ENCODE peak calls at places on chromosomes 13 and 19, in ten cellular contexts. One of them, this sample, is unnamed. For H3K36me3, the result is how much of the 10 kb centered on the place peaks cover.

GRCh38 chr13:92806215-92806614 is 420.4 kb upstream of the GPC6 start:
- DNase-seq in left ventricle myocardium inferior: no peak
- DNase-seq in mucosa of descending colon: no peak
- DNase-seq in uterus: no peak
- DNase-seq in Peyer's patch: no peak
- DNase-seq in astrocyte: peak
- DNase-seq in heart right ventricle: no peak
- DNase-seq in brain microvascular endothelial cell: no peak
- DNase-seq in transverse colon: no peak
- DNase-seq in tibial nerve: no peak
- DNase-seq in this sample: peak

GRCh38 chr13:45751882-45752281 is 49.8 kb downstream of the CBY2 start:
- DNase-seq in left ventricle myocardium inferior: no peak
- DNase-seq in mucosa of descending colon: no peak
- DNase-seq in uterus: no peak
- DNase-seq in Peyer's patch: no peak
- DNase-seq in astrocyte: no peak
- DNase-seq in heart right ventricle: no peak
- DNase-seq in brain microvascular endothelial cell: no peak
- DNase-seq in transverse colon: no peak
- DNase-seq in tibial nerve: no peak
- DNase-seq in this sample: no peak

GRCh38 chr19:29520390-29520789 is 5.4 kb upstream of the VSTM2B start:
- DNase-seq in left ventricle myocardium inferior: no peak
- DNase-seq in mucosa of descending colon: no peak
- DNase-seq in uterus: no peak
- DNase-seq in Peyer's patch: no peak
- DNase-seq in astrocyte: no peak
- DNase-seq in heart right ventricle: no peak
- DNase-seq in brain microvascular endothelial cell: no peak
- DNase-seq in transverse colon: no peak
- DNase-seq in tibial nerve: no peak
- DNase-seq in this sample: no peak

GRCh38 chr13:114049026-114049425 is 75.2 kb upstream of the C13orf46 start:
- DNase-seq in left ventricle myocardium inferior: no peak
- DNase-seq in mucosa of descending colon: peak
- DNase-seq in uterus: no peak
- DNase-seq in Peyer's patch: no peak
- DNase-seq in astrocyte: no peak
- DNase-seq in heart right ventricle: no peak
- DNase-seq in brain microvascular endothelial cell: no peak
- DNase-seq in transverse colon: peak
- DNase-seq in tibial nerve: no peak
- DNase-seq in this sample: no peak

GRCh38 chr13:102825921-102826706 is 19.7 kb upstream of the ERCC5 start:
- DNase-seq in left ventricle myocardium inferior: no peak
- DNase-seq in mucosa of descending colon: no peak
- DNase-seq in uterus: no peak
- DNase-seq in Peyer's patch: no peak
- DNase-seq in astrocyte: peak
- DNase-seq in heart right ventricle: no peak
- DNase-seq in brain microvascular endothelial cell: peak
- DNase-seq in transverse colon: no peak
- DNase-seq in tibial nerve: no peak
- DNase-seq in this sample: peak

GRCh38 chr19:4343845-4344713 is 717 bp downstream of the MPND start:
- DNase-seq in left ventricle myocardium inferior: no peak
- DNase-seq in mucosa of descending colon: peak
- DNase-seq in uterus: peak
- DNase-seq in Peyer's patch: no peak
- DNase-seq in astrocyte: no peak
- DNase-seq in heart right ventricle: no peak
- DNase-seq in brain microvascular endothelial cell: no peak
- DNase-seq in transverse colon: no peak
- DNase-seq in tibial nerve: no peak
- DNase-seq in this sample: no peak

GRCh38 chr19:41541990-41542584 is 33.9 kb upstream of the CEACAM21 start:
- DNase-seq in left ventricle myocardium inferior: peak
- DNase-seq in mucosa of descending colon: peak
- DNase-seq in uterus: peak
- DNase-seq in Peyer's patch: peak
- DNase-seq in astrocyte: no peak
- DNase-seq in heart right ventricle: peak
- DNase-seq in brain microvascular endothelial cell: peak
- DNase-seq in transverse colon: peak
- DNase-seq in tibial nerve: peak
- DNase-seq in this sample: peak

GRCh38 chr13:23905766-23906165 is 8.5 kb upstream of the C1QTNF9B start:
- DNase-seq in left ventricle myocardium inferior: no peak
- DNase-seq in mucosa of descending colon: no peak
- DNase-seq in uterus: no peak
- DNase-seq in Peyer's patch: no peak
- DNase-seq in astrocyte: peak
- DNase-seq in heart right ventricle: no peak
- DNase-seq in brain microvascular endothelial cell: no peak
- DNase-seq in transverse colon: no peak
- DNase-seq in tibial nerve: no peak
- DNase-seq in this sample: no peak

GRCh38 chr13:51729853-51730553 is 74.0 kb downstream of the DHRS12 start:
- DNase-seq in left ventricle myocardium inferior: no peak
- DNase-seq in mucosa of descending colon: no peak
- DNase-seq in uterus: peak
- DNase-seq in Peyer's patch: no peak
- DNase-seq in astrocyte: peak
- DNase-seq in heart right ventricle: no peak
- DNase-seq in brain microvascular endothelial cell: peak
- DNase-seq in transverse colon: peak
- DNase-seq in tibial nerve: no peak
- DNase-seq in this sample: peak

DNA sequence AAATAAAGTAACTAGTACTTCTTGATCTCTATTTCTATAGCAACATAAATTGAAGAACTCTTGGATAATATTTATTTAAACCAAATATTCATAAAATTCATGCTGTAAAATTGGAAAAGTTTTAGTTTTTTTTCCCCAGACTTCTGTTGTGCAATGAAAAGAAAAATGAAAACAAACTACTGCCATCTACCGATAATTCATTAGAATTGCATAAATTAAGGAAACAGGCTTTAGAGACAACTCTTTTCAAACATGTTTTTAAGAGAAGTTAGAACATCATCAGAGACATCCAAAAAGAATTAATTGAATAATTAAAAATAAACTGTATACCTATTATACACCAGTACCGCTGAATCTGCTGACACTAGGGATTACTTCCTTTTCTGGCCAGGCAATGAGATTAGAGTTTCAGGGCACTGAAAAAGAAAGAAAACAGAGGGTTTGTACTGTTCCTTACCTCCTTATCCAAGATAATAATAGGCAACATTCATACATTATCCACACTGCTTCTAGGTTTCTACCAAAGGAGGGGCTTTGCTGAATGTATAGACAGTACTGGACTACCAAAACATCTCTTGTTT is 4.9 kb downstream of the CCDC122 start:
- DNase-seq in left ventricle myocardium inferior: no peak
- DNase-seq in mucosa of descending colon: no peak
- DNase-seq in uterus: no peak
- DNase-seq in Peyer's patch: no peak
- DNase-seq in astrocyte: no peak
- DNase-seq in heart right ventricle: no peak
- DNase-seq in brain microvascular endothelial cell: no peak
- DNase-seq in transverse colon: no peak
- DNase-seq in tibial nerve: no peak
- DNase-seq in this sample: peak
- TF ChIP-seq CTCF in left ventricle myocardium inferior: peak
- TF ChIP-seq CTCF in mucosa of descending colon: peak
- TF ChIP-seq CTCF in uterus: peak
- TF ChIP-seq CTCF in Peyer's patch: peak
- TF ChIP-seq CTCF in astrocyte: peak
- TF ChIP-seq CTCF in heart right ventricle: peak
- TF ChIP-seq CTCF in brain microvascular endothelial cell: peak
- TF ChIP-seq CTCF in transverse colon: peak
- TF ChIP-seq CTCF in tibial nerve: peak
- TF ChIP-seq CTCF in this sample: peak

GRCh38 chr19:1089126-1089771 is 5.9 kb downstream of the POLR2E start:
- DNase-seq in left ventricle myocardium inferior: no peak
- DNase-seq in mucosa of descending colon: no peak
- DNase-seq in uterus: no peak
- DNase-seq in Peyer's patch: no peak
- DNase-seq in astrocyte: no peak
- DNase-seq in heart right ventricle: no peak
- DNase-seq in brain microvascular endothelial cell: no peak
- DNase-seq in transverse colon: no peak
- DNase-seq in tibial nerve: no peak
- DNase-seq in this sample: no peak
- H3K36me3 ChIP-seq in left ventricle myocardium inferior: half or more
- H3K36me3 ChIP-seq in mucosa of descending colon: under half
- H3K36me3 ChIP-seq in uterus: under half
- H3K36me3 ChIP-seq in Peyer's patch: under half
- H3K36me3 ChIP-seq in astrocyte: under half
- H3K36me3 ChIP-seq in heart right ventricle: under half
- H3K36me3 ChIP-seq in brain microvascular endothelial cell: under half
- H3K36me3 ChIP-seq in transverse colon: under half
- H3K36me3 ChIP-seq in tibial nerve: under half
- H3K36me3 ChIP-seq in this sample: under half

GRCh38 chr13:109746364-109746763 is 40.0 kb downstream of the IRS2 start:
- DNase-seq in left ventricle myocardium inferior: no peak
- DNase-seq in mucosa of descending colon: no peak
- DNase-seq in uterus: no peak
- DNase-seq in Peyer's patch: no peak
- DNase-seq in astrocyte: no peak
- DNase-seq in heart right ventricle: no peak
- DNase-seq in brain microvascular endothelial cell: no peak
- DNase-seq in transverse colon: no peak
- DNase-seq in tibial nerve: no peak
- DNase-seq in this sample: no peak

GRCh38 chr13:109748677-109749076 is 37.7 kb downstream of the IRS2 start:
- DNase-seq in left ventricle myocardium inferior: no peak
- DNase-seq in mucosa of descending colon: no peak
- DNase-seq in uterus: no peak
- DNase-seq in Peyer's patch: no peak
- DNase-seq in astrocyte: no peak
- DNase-seq in heart right ventricle: no peak
- DNase-seq in brain microvascular endothelial cell: no peak
- DNase-seq in transverse colon: no peak
- DNase-seq in tibial nerve: no peak
- DNase-seq in this sample: no peak

GRCh38 chr13:109749365-109749764 is 37.0 kb downstream of the IRS2 start:
- DNase-seq in left ventricle myocardium inferior: no peak
- DNase-seq in mucosa of descending colon: no peak
- DNase-seq in uterus: no peak
- DNase-seq in Peyer's patch: no peak
- DNase-seq in astrocyte: no peak
- DNase-seq in heart right ventricle: no peak
- DNase-seq in brain microvascular endothelial cell: no peak
- DNase-seq in transverse colon: no peak
- DNase-seq in tibial nerve: no peak
- DNase-seq in this sample: no peak

GRCh38 chr13:109745702-109746101 is 40.7 kb downstream of the IRS2 start:
- DNase-seq in left ventricle myocardium inferior: no peak
- DNase-seq in mucosa of descending colon: no peak
- DNase-seq in uterus: no peak
- DNase-seq in Peyer's patch: no peak
- DNase-seq in astrocyte: no peak
- DNase-seq in heart right ventricle: no peak
- DNase-seq in brain microvascular endothelial cell: no peak
- DNase-seq in transverse colon: no peak
- DNase-seq in tibial nerve: no peak
- DNase-seq in this sample: no peak

GRCh38 chr13:109747524-109747923 is 38.9 kb downstream of the IRS2 start:
- DNase-seq in left ventricle myocardium inferior: no peak
- DNase-seq in mucosa of descending colon: no peak
- DNase-seq in uterus: no peak
- DNase-seq in Peyer's patch: no peak
- DNase-seq in astrocyte: no peak
- DNase-seq in heart right ventricle: no peak
- DNase-seq in brain microvascular endothelial cell: no peak
- DNase-seq in transverse colon: no peak
- DNase-seq in tibial nerve: no peak
- DNase-seq in this sample: peak
- TF ChIP-seq CTCF in left ventricle myocardium inferior: no peak
- TF ChIP-seq CTCF in mucosa of descending colon: no peak
- TF ChIP-seq CTCF in uterus: no peak
- TF ChIP-seq CTCF in Peyer's patch: no peak
- TF ChIP-seq CTCF in astrocyte: no peak
- TF ChIP-seq CTCF in heart right ventricle: no peak
- TF ChIP-seq CTCF in brain microvascular endothelial cell: peak
- TF ChIP-seq CTCF in transverse colon: no peak
- TF ChIP-seq CTCF in tibial nerve: no peak
- TF ChIP-seq CTCF in this sample: no peak

DNA sequence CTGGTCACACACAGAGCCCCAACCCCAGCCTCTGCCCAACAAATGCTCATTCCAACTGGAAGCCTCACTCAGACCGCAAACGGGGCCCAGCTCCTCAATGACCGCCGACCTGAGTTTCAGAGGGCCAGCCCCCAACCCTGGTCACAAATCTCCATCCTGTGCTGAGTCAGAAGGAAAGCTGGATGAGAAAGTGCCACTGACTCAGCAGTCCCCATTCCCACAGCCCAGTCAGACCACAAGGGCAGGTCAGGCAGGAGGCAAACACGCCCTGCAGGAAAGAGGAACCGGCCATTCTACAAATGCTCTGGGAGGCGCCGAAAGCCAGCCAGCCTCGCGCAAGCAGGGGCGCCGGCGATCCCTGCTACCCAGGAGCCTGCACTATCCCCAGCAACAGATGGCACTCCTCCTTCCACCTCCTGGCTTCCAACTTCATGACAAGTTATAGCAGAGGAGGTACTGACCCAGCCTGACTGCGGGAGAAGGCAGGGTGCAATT is 14.1 kb upstream of the PRKD2 start:
- DNase-seq in left ventricle myocardium inferior: no peak
- DNase-seq in mucosa of descending colon: no peak
- DNase-seq in uterus: no peak
- DNase-seq in Peyer's patch: no peak
- DNase-seq in astrocyte: peak
- DNase-seq in heart right ventricle: no peak
- DNase-seq in brain microvascular endothelial cell: peak
- DNase-seq in transverse colon: no peak
- DNase-seq in tibial nerve: no peak
- DNase-seq in this sample: peak
- H3K36me3 ChIP-seq in left ventricle myocardium inferior: half or more
- H3K36me3 ChIP-seq in mucosa of descending colon: under half
- H3K36me3 ChIP-seq in uterus: under half
- H3K36me3 ChIP-seq in Peyer's patch: under half
- H3K36me3 ChIP-seq in astrocyte: under half
- H3K36me3 ChIP-seq in heart right ventricle: under half
- H3K36me3 ChIP-seq in brain microvascular endothelial cell: half or more
- H3K36me3 ChIP-seq in transverse colon: under half
- H3K36me3 ChIP-seq in tibial nerve: under half
- H3K36me3 ChIP-seq in this sample: half or more